ENCODE peak calls at places on chromosomes 13 and 19, in nine cellular contexts. One of them, this sample, is unnamed.

GRCh38 chr13:72062566-72062965 is 195.6 kb upstream of the DACH1 start:
- DNase-seq in K562: no peak
- DNase-seq in A549: no peak
- DNase-seq in transverse colon: peak; percentile 32
- DNase-seq in sigmoid colon: no peak
- DNase-seq in upper lobe of left lung: no peak
- DNase-seq in tibial nerve: no peak
- DNase-seq in ovary: no peak
- DNase-seq in suprapubic skin: no peak
- DNase-seq in this sample: no peak

GRCh38 chr19:49101160-49101559 is 13.0 kb upstream of the LIN7B start:
- DNase-seq in K562: no peak
- DNase-seq in A549: no peak
- DNase-seq in transverse colon: no peak
- DNase-seq in sigmoid colon: no peak
- DNase-seq in upper lobe of left lung: peak; percentile 47
- DNase-seq in tibial nerve: no peak
- DNase-seq in ovary: no peak
- DNase-seq in suprapubic skin: no peak
- DNase-seq in this sample: no peak

GRCh38 chr13:97205971-97206370 is 16.2 kb upstream of the MBNL2 start:
- DNase-seq in K562: no peak
- DNase-seq in A549: peak; percentile 22
- DNase-seq in transverse colon: no peak
- DNase-seq in sigmoid colon: no peak
- DNase-seq in upper lobe of left lung: no peak
- DNase-seq in tibial nerve: no peak
- DNase-seq in ovary: no peak
- DNase-seq in suprapubic skin: no peak
- DNase-seq in this sample: no peak

GRCh38 chr13:103983948-103984347 is 917.7 kb upstream of the SLC10A2 start:
- DNase-seq in K562: no peak
- DNase-seq in A549: no peak
- DNase-seq in transverse colon: no peak
- DNase-seq in sigmoid colon: no peak
- DNase-seq in upper lobe of left lung: no peak
- DNase-seq in tibial nerve: no peak
- DNase-seq in ovary: no peak
- DNase-seq in suprapubic skin: no peak
- DNase-seq in this sample: no peak

GRCh38 chr19:23328211-23328610 is 67.1 kb downstream of the ZNF91 start:
- DNase-seq in K562: no peak
- DNase-seq in A549: no peak
- DNase-seq in transverse colon: no peak
- DNase-seq in sigmoid colon: no peak
- DNase-seq in upper lobe of left lung: no peak
- DNase-seq in tibial nerve: no peak
- DNase-seq in ovary: no peak
- DNase-seq in suprapubic skin: no peak
- DNase-seq in this sample: no peak

GRCh38 chr19:10768936-10769335 is 51.1 kb downstream of the DNM2 start:
- DNase-seq in K562: no peak
- DNase-seq in A549: no peak
- DNase-seq in transverse colon: no peak
- DNase-seq in sigmoid colon: no peak
- DNase-seq in upper lobe of left lung: no peak
- DNase-seq in tibial nerve: no peak
- DNase-seq in ovary: no peak
- DNase-seq in suprapubic skin: no peak
- DNase-seq in this sample: no peak

GRCh38 chr19:18274776-18275356 is 614 bp upstream of the IQCN start:
- DNase-seq in K562: peak; percentile 75
- DNase-seq in A549: peak; percentile 72
- DNase-seq in transverse colon: peak; percentile 92
- DNase-seq in sigmoid colon: peak; percentile 96
- DNase-seq in upper lobe of left lung: peak; percentile 92
- DNase-seq in tibial nerve: peak; percentile 76
- DNase-seq in ovary: peak; percentile 95
- DNase-seq in suprapubic skin: peak; percentile 92
- DNase-seq in this sample: peak; percentile 89

GRCh38 chr19:18265611-18265981 is 8.7 kb downstream of the IQCN start:
- DNase-seq in K562: no peak
- DNase-seq in A549: no peak
- DNase-seq in transverse colon: no peak
- DNase-seq in sigmoid colon: no peak
- DNase-seq in upper lobe of left lung: no peak
- DNase-seq in tibial nerve: no peak
- DNase-seq in ovary: no peak
- DNase-seq in suprapubic skin: no peak
- DNase-seq in this sample: no peak

GRCh38 chr19:48970923-48971395 is 5.8 kb downstream of the FTL start:
- DNase-seq in K562: peak; percentile 81
- DNase-seq in A549: peak; percentile 86
- DNase-seq in transverse colon: peak; percentile 86
- DNase-seq in sigmoid colon: peak; percentile 86
- DNase-seq in upper lobe of left lung: peak; percentile 86
- DNase-seq in tibial nerve: peak; percentile 69
- DNase-seq in ovary: peak; percentile 91
- DNase-seq in suprapubic skin: no peak
- DNase-seq in this sample: peak; percentile 85

GRCh38 chr19:5090780-5091575 is 122.1 kb downstream of the KDM4B start:
- DNase-seq in K562: peak; percentile 95
- DNase-seq in A549: no peak
- DNase-seq in transverse colon: no peak
- DNase-seq in sigmoid colon: peak; percentile 83
- DNase-seq in upper lobe of left lung: peak; percentile 82
- DNase-seq in tibial nerve: no peak
- DNase-seq in ovary: peak; percentile 79
- DNase-seq in suprapubic skin: no peak
- DNase-seq in this sample: peak; percentile 42

GRCh38 chr19:35195822-35196221 is 32.7 kb downstream of the FAM187B start:
- DNase-seq in K562: no peak
- DNase-seq in A549: no peak
- DNase-seq in transverse colon: no peak
- DNase-seq in sigmoid colon: no peak
- DNase-seq in upper lobe of left lung: no peak
- DNase-seq in tibial nerve: no peak
- DNase-seq in ovary: no peak
- DNase-seq in suprapubic skin: no peak
- DNase-seq in this sample: no peak

GRCh38 chr13:110711778-110712070 is 1.8 kb upstream of the ING1 start:
- DNase-seq in K562: no peak
- DNase-seq in A549: no peak
- DNase-seq in transverse colon: no peak
- DNase-seq in sigmoid colon: no peak
- DNase-seq in upper lobe of left lung: no peak
- DNase-seq in tibial nerve: no peak
- DNase-seq in ovary: no peak
- DNase-seq in suprapubic skin: no peak
- DNase-seq in this sample: no peak

GRCh38 chr19:1089891-1090290 is 5.3 kb downstream of the POLR2E start:
- DNase-seq in K562: no peak
- DNase-seq in A549: no peak
- DNase-seq in transverse colon: no peak
- DNase-seq in sigmoid colon: no peak
- DNase-seq in upper lobe of left lung: peak; percentile 56
- DNase-seq in tibial nerve: no peak
- DNase-seq in ovary: no peak
- DNase-seq in suprapubic skin: no peak
- DNase-seq in this sample: no peak

GRCh38 chr19:1087813-1088418 is 7.3 kb downstream of the POLR2E start:
- DNase-seq in K562: no peak
- DNase-seq in A549: no peak
- DNase-seq in transverse colon: peak; percentile 69
- DNase-seq in sigmoid colon: no peak
- DNase-seq in upper lobe of left lung: peak; percentile 83
- DNase-seq in tibial nerve: no peak
- DNase-seq in ovary: no peak
- DNase-seq in suprapubic skin: no peak
- DNase-seq in this sample: no peak

GRCh38 chr19:1086618-1087017 is 8.6 kb downstream of the POLR2E start:
- DNase-seq in K562: no peak
- DNase-seq in A549: no peak
- DNase-seq in transverse colon: no peak
- DNase-seq in sigmoid colon: no peak
- DNase-seq in upper lobe of left lung: peak; percentile 69
- DNase-seq in tibial nerve: no peak
- DNase-seq in ovary: no peak
- DNase-seq in suprapubic skin: no peak
- DNase-seq in this sample: no peak

GRCh38 chr19:1089126-1089771 is 5.9 kb downstream of the POLR2E start:
- DNase-seq in K562: no peak
- DNase-seq in A549: no peak
- DNase-seq in transverse colon: no peak
- DNase-seq in sigmoid colon: no peak
- DNase-seq in upper lobe of left lung: peak; percentile 77
- DNase-seq in tibial nerve: no peak
- DNase-seq in ovary: no peak
- DNase-seq in suprapubic skin: no peak
- DNase-seq in this sample: no peak

GRCh38 chr19:1088419-1089066 is 6.6 kb downstream of the POLR2E start:
- DNase-seq in K562: no peak
- DNase-seq in A549: no peak
- DNase-seq in transverse colon: no peak
- DNase-seq in sigmoid colon: no peak
- DNase-seq in upper lobe of left lung: peak; percentile 85
- DNase-seq in tibial nerve: no peak
- DNase-seq in ovary: no peak
- DNase-seq in suprapubic skin: no peak
- DNase-seq in this sample: peak; percentile 47
- TF ChIP-seq POLR2A in K562: peak; percentile 17
- TF ChIP-seq POLR2A in A549: no peak
- TF ChIP-seq POLR2A in transverse colon: no peak
- TF ChIP-seq POLR2A in sigmoid colon: no peak
- TF ChIP-seq POLR2A in upper lobe of left lung: peak; percentile 29
- TF ChIP-seq POLR2A in tibial nerve: peak; percentile 27
- TF ChIP-seq POLR2A in ovary: no peak
- TF ChIP-seq POLR2A in suprapubic skin: no peak
- TF ChIP-seq POLR2A in this sample: no peak

DNA sequence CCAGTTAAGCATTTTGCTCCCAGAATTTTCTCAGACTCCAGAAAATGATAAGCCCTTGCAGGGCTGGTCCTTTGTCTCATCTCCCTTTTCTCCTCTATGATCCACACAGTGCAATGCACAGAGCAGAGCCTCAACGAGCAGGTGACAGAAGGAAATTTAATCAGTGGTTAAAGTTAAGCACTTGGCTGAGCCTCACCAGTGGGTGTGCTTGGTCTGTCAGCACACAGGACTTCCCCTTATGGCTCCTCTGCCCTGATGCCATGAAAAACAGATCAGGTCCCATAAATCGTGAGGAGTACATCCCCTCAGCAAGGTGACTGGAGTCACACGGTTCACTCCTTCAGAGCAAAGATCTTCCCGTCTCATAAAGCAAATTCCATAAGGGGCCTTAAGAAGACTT is 818.2 kb downstream of the UQCRFS1 start:
- DNase-seq in K562: no peak
- DNase-seq in A549: no peak
- DNase-seq in transverse colon: no peak
- DNase-seq in sigmoid colon: no peak
- DNase-seq in upper lobe of left lung: no peak
- DNase-seq in tibial nerve: no peak
- DNase-seq in ovary: no peak
- DNase-seq in suprapubic skin: no peak
- DNase-seq in this sample: no peak
- TF ChIP-seq EP300 in K562: no peak
- TF ChIP-seq EP300 in A549: no peak
- TF ChIP-seq EP300 in transverse colon: no peak
- TF ChIP-seq EP300 in sigmoid colon: no peak
- TF ChIP-seq EP300 in upper lobe of left lung: no peak
- TF ChIP-seq EP300 in tibial nerve: no peak
- TF ChIP-seq EP300 in ovary: no peak
- TF ChIP-seq EP300 in suprapubic skin: no peak
- TF ChIP-seq EP300 in this sample: no peak

DNA sequence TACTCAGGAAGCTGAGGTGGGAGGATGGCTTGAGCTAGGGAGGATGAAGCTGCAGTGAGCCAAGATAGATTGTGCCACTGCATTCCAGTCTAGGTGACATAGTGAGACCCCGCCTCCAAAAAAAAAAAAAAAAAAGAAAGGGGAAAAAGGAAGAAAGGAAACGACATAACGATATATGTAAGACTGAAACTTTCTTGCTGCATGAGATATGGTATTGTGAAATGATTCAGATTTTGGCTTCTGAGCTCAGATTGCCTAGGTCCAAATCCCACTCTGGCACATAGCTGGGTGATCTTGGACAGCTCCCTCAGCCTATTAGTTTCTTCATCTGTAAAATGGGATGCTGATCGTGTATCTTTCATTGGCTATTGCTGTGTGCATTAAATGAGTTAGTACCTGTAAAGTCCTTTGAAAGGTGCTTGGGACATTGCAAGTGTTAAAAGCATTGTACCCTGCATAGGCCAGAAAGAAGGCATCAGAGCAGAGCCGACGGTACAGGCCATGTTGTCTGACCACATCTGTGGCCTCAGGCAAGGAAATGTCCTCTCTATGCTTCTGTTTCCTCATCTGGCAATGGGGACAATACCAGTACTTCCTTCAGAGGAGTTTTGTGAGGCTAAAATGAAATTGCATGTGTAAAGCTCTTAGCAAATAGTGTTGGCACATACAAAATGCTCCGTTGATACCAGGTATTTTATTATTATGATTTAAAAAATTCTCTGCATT is 32.6 kb upstream of the SLC46A3 start:
- DNase-seq in K562: no peak
- DNase-seq in A549: no peak
- DNase-seq in transverse colon: no peak
- DNase-seq in sigmoid colon: no peak
- DNase-seq in upper lobe of left lung: no peak
- DNase-seq in tibial nerve: no peak
- DNase-seq in ovary: no peak
- DNase-seq in suprapubic skin: no peak
- DNase-seq in this sample: no peak
- H3K4me1 ChIP-seq in K562: peaks cover 5% of the 10 kb centered on the region
- H3K4me1 ChIP-seq in A549: peaks cover 21% of the 10 kb centered on the region
- H3K4me1 ChIP-seq in transverse colon: peaks cover 14% of the 10 kb centered on the region
- H3K4me1 ChIP-seq in sigmoid colon: peaks cover 12% of the 10 kb centered on the region
- H3K4me1 ChIP-seq in upper lobe of left lung: peaks cover 12% of the 10 kb centered on the region
- H3K4me1 ChIP-seq in tibial nerve: no peaks in the 10 kb centered on the region
- H3K4me1 ChIP-seq in ovary: peaks cover 2% of the 10 kb centered on the region
- H3K4me1 ChIP-seq in suprapubic skin: peaks cover 15% of the 10 kb centered on the region
- H3K4me1 ChIP-seq in this sample: peaks cover 4% of the 10 kb centered on the region

GRCh38 chr13:107450931-107451330 is 764.4 kb downstream of the LIG4 start:
- DNase-seq in K562: no peak
- DNase-seq in A549: no peak
- DNase-seq in transverse colon: no peak
- DNase-seq in sigmoid colon: no peak
- DNase-seq in upper lobe of left lung: peak; percentile 5
- DNase-seq in tibial nerve: no peak
- DNase-seq in ovary: peak; percentile 36
- DNase-seq in suprapubic skin: no peak
- DNase-seq in this sample: no peak
- TF ChIP-seq POLR2A in K562: no peak
- TF ChIP-seq POLR2A in A549: no peak
- TF ChIP-seq POLR2A in transverse colon: no peak
- TF ChIP-seq POLR2A in sigmoid colon: no peak
- TF ChIP-seq POLR2A in upper lobe of left lung: no peak
- TF ChIP-seq POLR2A in tibial nerve: no peak
- TF ChIP-seq POLR2A in ovary: no peak
- TF ChIP-seq POLR2A in suprapubic skin: no peak
- TF ChIP-seq POLR2A in this sample: no peak